ENCODE peak calls at places on chromosomes 2 and 18, in ten cellular contexts. One of them, this sample, is unnamed.

GRCh38 chr2:179096090-179096489 is 46.2 kb upstream of the CCDC141 start:
- DNase-seq in HCT116: no peak
- DNase-seq in A549: no peak
- DNase-seq in IMR-90: no peak
- DNase-seq in prostate gland: no peak
- DNase-seq in GM12891: no peak
- DNase-seq in right lobe of liver: no peak
- DNase-seq in body of pancreas: no peak
- DNase-seq in stomach: no peak
- DNase-seq in lower leg skin: no peak
- DNase-seq in this sample: no peak

GRCh38 chr2:233036162-233036838 is 3.8 kb downstream of the NEU2 start:
- DNase-seq in IMR-90: no peak
- DNase-seq in A549: no peak
- DNase-seq in GM12891: no peak
- DNase-seq in stomach: no peak
- DNase-seq in lower leg skin: peak
- DNase-seq in prostate gland: no peak
- DNase-seq in body of pancreas: no peak
- DNase-seq in right lobe of liver: no peak
- DNase-seq in HCT116: no peak
- DNase-seq in this sample: no peak

GRCh38 chr18:34114996-34115395 is 109.7 kb downstream of the NOL4 start:
- DNase-seq in prostate gland: no peak
- DNase-seq in lower leg skin: no peak
- DNase-seq in right lobe of liver: no peak
- DNase-seq in HCT116: no peak
- DNase-seq in stomach: no peak
- DNase-seq in GM12891: no peak
- DNase-seq in body of pancreas: no peak
- DNase-seq in IMR-90: no peak
- DNase-seq in A549: no peak
- DNase-seq in this sample: no peak

GRCh38 chr2:128617661-128618060 is 299.0 kb upstream of the HS6ST1 start:
- DNase-seq in prostate gland: no peak
- DNase-seq in lower leg skin: no peak
- DNase-seq in A549: no peak
- DNase-seq in IMR-90: no peak
- DNase-seq in body of pancreas: no peak
- DNase-seq in HCT116: no peak
- DNase-seq in right lobe of liver: peak
- DNase-seq in GM12891: no peak
- DNase-seq in stomach: no peak
- DNase-seq in this sample: no peak

GRCh38 chr2:238362611-238363010 is 42.3 kb downstream of the TRAF3IP1 start:
- DNase-seq in IMR-90: no peak
- DNase-seq in prostate gland: no peak
- DNase-seq in A549: no peak
- DNase-seq in lower leg skin: no peak
- DNase-seq in HCT116: no peak
- DNase-seq in body of pancreas: no peak
- DNase-seq in GM12891: no peak
- DNase-seq in stomach: no peak
- DNase-seq in right lobe of liver: no peak
- DNase-seq in this sample: no peak

GRCh38 chr2:80028051-80028450 is 276.5 kb downstream of the LRRTM1 start:
- DNase-seq in A549: no peak
- DNase-seq in HCT116: no peak
- DNase-seq in GM12891: no peak
- DNase-seq in IMR-90: no peak
- DNase-seq in right lobe of liver: no peak
- DNase-seq in lower leg skin: no peak
- DNase-seq in body of pancreas: no peak
- DNase-seq in stomach: no peak
- DNase-seq in prostate gland: no peak
- DNase-seq in this sample: no peak

GRCh38 chr18:50987261-50987660 is 19.4 kb downstream of the ELAC1 start:
- DNase-seq in right lobe of liver: no peak
- DNase-seq in lower leg skin: no peak
- DNase-seq in stomach: no peak
- DNase-seq in GM12891: no peak
- DNase-seq in IMR-90: no peak
- DNase-seq in A549: no peak
- DNase-seq in prostate gland: no peak
- DNase-seq in body of pancreas: no peak
- DNase-seq in HCT116: no peak
- DNase-seq in this sample: no peak

GRCh38 chr2:128421286-128421685 is 102.6 kb upstream of the HS6ST1 start:
- DNase-seq in lower leg skin: peak
- DNase-seq in HCT116: no peak
- DNase-seq in stomach: no peak
- DNase-seq in IMR-90: no peak
- DNase-seq in GM12891: no peak
- DNase-seq in A549: no peak
- DNase-seq in body of pancreas: peak
- DNase-seq in prostate gland: no peak
- DNase-seq in right lobe of liver: no peak
- DNase-seq in this sample: no peak

GRCh38 chr2:112916145-112916571 is 5.2 kb downstream of the IL37 start:
- DNase-seq in right lobe of liver: no peak
- DNase-seq in body of pancreas: no peak
- DNase-seq in HCT116: no peak
- DNase-seq in A549: no peak
- DNase-seq in lower leg skin: no peak
- DNase-seq in prostate gland: no peak
- DNase-seq in stomach: no peak
- DNase-seq in GM12891: no peak
- DNase-seq in IMR-90: no peak
- DNase-seq in this sample: no peak

DNA sequence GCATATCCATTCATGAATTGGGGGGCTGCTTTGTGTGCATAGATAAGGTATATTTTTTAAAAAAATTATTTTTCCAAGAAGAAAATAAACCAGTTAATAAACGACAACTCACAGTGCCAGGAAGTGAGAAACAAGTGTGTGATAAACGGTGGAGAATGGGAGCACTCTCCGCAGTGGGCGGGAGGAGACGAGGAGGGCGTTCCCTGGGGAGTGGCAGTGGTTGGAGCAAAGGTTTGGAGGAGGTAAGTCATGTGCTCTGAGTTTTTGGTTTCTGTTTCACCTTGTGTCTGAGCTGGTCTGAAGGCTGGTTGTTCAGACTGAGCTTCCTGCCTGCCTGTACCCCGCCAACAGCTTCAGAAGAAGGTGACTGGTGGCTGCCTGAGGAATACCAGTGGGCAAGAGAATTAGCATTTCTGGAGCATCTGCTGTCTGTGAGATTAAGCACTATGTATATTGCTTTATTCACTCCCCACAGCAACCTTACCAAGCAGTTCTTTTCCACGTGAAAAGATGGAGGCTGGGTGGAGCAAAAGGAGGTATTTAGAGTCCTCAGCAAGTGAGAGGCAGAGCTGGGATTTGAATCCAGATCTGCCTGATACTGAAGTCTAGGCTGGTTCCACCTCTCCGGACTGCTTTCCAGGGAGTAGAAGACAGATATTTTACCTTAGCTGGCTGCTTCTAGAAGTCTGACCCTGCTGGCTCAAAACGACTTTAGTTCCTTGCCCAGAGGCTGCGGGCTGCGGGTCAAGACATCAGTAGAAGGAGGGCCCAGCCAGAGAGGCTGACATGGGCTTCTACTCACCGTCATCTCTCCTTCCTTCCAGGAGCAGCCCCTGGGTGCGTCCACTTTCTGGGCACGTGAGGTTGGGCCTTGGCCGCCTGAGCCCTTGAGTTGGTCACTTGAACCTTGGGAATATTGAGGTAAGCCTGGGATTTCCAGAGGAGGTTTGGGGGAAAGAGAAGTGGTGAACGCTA is 26.9 kb upstream of the CASP8 start:
- DNase-seq in A549: peak
- DNase-seq in body of pancreas: peak
- DNase-seq in lower leg skin: peak
- DNase-seq in prostate gland: peak
- DNase-seq in IMR-90: no peak
- DNase-seq in HCT116: peak
- DNase-seq in right lobe of liver: peak
- DNase-seq in stomach: peak
- DNase-seq in GM12891: peak
- DNase-seq in this sample: peak
- TF ChIP-seq POLR2A in A549: peak
- TF ChIP-seq POLR2A in body of pancreas: peak
- TF ChIP-seq POLR2A in lower leg skin: no peak
- TF ChIP-seq POLR2A in prostate gland: peak
- TF ChIP-seq POLR2A in IMR-90: no peak
- TF ChIP-seq POLR2A in HCT116: peak
- TF ChIP-seq POLR2A in right lobe of liver: peak
- TF ChIP-seq POLR2A in stomach: no peak
- TF ChIP-seq POLR2A in GM12891: peak
- TF ChIP-seq POLR2A in this sample: peak

DNA sequence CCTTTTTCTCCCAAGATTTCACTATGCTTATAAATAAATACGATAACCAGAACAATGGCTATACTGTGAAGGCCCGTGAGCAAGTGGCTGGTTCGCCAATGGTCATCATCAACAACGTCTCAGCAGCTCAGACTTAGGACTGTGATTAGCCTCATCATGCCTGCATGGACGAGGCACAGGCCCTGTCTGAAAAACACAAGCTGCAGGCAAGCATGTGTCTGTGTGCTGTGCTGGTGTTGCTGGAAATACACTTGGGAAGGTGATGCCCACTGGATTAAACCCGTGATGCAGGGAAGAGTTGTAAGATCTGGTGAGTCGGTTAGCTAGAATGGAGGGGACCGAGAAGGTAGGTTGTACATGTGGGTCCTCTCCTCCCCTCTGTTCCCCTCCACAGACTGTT is 111.5 kb upstream of the EPC2 start:
- DNase-seq in stomach: no peak
- DNase-seq in GM12891: no peak
- DNase-seq in body of pancreas: no peak
- DNase-seq in HCT116: no peak
- DNase-seq in lower leg skin: peak
- DNase-seq in right lobe of liver: no peak
- DNase-seq in IMR-90: no peak
- DNase-seq in A549: no peak
- DNase-seq in prostate gland: no peak
- DNase-seq in this sample: no peak
- TF ChIP-seq POLR2A in stomach: no peak
- TF ChIP-seq POLR2A in GM12891: no peak
- TF ChIP-seq POLR2A in body of pancreas: no peak
- TF ChIP-seq POLR2A in HCT116: no peak
- TF ChIP-seq POLR2A in lower leg skin: no peak
- TF ChIP-seq POLR2A in right lobe of liver: no peak
- TF ChIP-seq POLR2A in IMR-90: no peak
- TF ChIP-seq POLR2A in A549: no peak
- TF ChIP-seq POLR2A in prostate gland: no peak
- TF ChIP-seq POLR2A in this sample: no peak

GRCh38 chr2:150485114-150485870 is 2.2 kb downstream of the RND3 start:
- DNase-seq in IMR-90: peak
- DNase-seq in A549: peak
- DNase-seq in right lobe of liver: peak
- DNase-seq in HCT116: no peak
- DNase-seq in stomach: peak
- DNase-seq in body of pancreas: peak
- DNase-seq in lower leg skin: peak
- DNase-seq in GM12891: peak
- DNase-seq in prostate gland: peak
- DNase-seq in this sample: no peak

GRCh38 chr2:150484461-150484931 is 3.0 kb downstream of the RND3 start:
- DNase-seq in lower leg skin: peak
- DNase-seq in IMR-90: peak
- DNase-seq in prostate gland: no peak
- DNase-seq in A549: no peak
- DNase-seq in stomach: no peak
- DNase-seq in right lobe of liver: no peak
- DNase-seq in HCT116: no peak
- DNase-seq in GM12891: no peak
- DNase-seq in body of pancreas: peak
- DNase-seq in this sample: no peak

GRCh38 chr2:150487537-150488429 is at the start of gene RND3:
- DNase-seq in GM12891: peak
- DNase-seq in A549: peak
- DNase-seq in stomach: peak
- DNase-seq in right lobe of liver: peak
- DNase-seq in IMR-90: peak
- DNase-seq in HCT116: peak
- DNase-seq in body of pancreas: peak
- DNase-seq in lower leg skin: peak
- DNase-seq in prostate gland: peak
- DNase-seq in this sample: peak

GRCh38 chr2:150486539-150487484 is 655 bp downstream of the RND3 start:
- DNase-seq in A549: no peak
- DNase-seq in stomach: peak
- DNase-seq in prostate gland: peak
- DNase-seq in GM12891: peak
- DNase-seq in IMR-90: peak
- DNase-seq in HCT116: no peak
- DNase-seq in right lobe of liver: no peak
- DNase-seq in lower leg skin: peak
- DNase-seq in body of pancreas: peak
- DNase-seq in this sample: no peak

GRCh38 chr2:150485871-150486538 is 1.5 kb downstream of the RND3 start:
- DNase-seq in body of pancreas: peak
- DNase-seq in lower leg skin: peak
- DNase-seq in A549: peak
- DNase-seq in prostate gland: peak
- DNase-seq in IMR-90: peak
- DNase-seq in stomach: peak
- DNase-seq in GM12891: peak
- DNase-seq in right lobe of liver: peak
- DNase-seq in HCT116: peak
- DNase-seq in this sample: no peak
- TF ChIP-seq POLR2A in body of pancreas: peak
- TF ChIP-seq POLR2A in lower leg skin: no peak
- TF ChIP-seq POLR2A in A549: peak
- TF ChIP-seq POLR2A in prostate gland: peak
- TF ChIP-seq POLR2A in IMR-90: no peak
- TF ChIP-seq POLR2A in stomach: no peak
- TF ChIP-seq POLR2A in GM12891: no peak
- TF ChIP-seq POLR2A in right lobe of liver: peak
- TF ChIP-seq POLR2A in HCT116: no peak
- TF ChIP-seq POLR2A in this sample: no peak

DNA sequence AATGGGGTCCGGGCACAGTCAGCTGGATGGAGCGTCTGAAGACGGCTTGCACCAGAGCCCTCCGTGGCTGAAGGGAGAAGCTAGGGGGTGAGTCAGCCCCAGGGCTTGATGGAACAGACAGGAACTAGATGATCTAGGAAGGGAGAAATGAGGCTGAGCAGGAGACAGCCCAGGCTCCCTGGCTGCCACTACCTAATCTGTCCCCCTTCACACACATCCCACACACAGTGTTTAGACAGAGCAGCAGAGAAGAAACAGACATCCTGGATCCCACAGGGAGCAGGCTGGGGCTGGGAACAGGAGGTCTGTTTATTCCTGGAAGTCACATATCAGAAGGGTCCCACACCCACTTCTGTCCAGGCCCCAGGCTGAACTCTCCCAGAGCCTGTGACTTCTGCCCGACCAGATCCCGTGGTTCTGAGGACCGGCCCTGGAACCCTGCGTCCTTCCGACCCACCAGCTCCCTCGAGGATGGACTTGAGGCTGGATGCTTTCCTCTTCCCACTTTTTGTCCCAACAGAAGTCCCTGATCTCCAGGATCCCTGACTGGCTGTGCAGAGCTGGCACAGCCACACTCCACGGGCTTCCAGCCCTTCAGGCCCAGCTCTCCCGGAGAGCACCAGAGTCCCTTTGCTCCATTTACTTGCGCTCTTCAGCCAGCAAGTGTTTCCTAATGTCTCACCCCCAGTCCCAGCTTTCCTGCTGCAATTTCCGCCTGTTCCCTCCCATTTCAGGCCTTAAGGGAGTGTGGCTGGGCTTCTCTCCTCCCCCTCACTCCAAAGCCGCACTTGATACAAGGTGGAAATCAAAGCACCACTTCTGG is 1.5 kb upstream of the GPBAR1 start:
- DNase-seq in A549: no peak
- DNase-seq in stomach: no peak
- DNase-seq in GM12891: no peak
- DNase-seq in prostate gland: no peak
- DNase-seq in IMR-90: peak
- DNase-seq in body of pancreas: peak
- DNase-seq in HCT116: no peak
- DNase-seq in right lobe of liver: no peak
- DNase-seq in lower leg skin: peak
- DNase-seq in this sample: peak
- TF ChIP-seq POLR2A in A549: no peak
- TF ChIP-seq POLR2A in stomach: no peak
- TF ChIP-seq POLR2A in GM12891: no peak
- TF ChIP-seq POLR2A in prostate gland: no peak
- TF ChIP-seq POLR2A in IMR-90: no peak
- TF ChIP-seq POLR2A in body of pancreas: peak
- TF ChIP-seq POLR2A in HCT116: no peak
- TF ChIP-seq POLR2A in right lobe of liver: peak
- TF ChIP-seq POLR2A in lower leg skin: no peak
- TF ChIP-seq POLR2A in this sample: no peak